ENCODE peak calls at places on chromosomes 12 and 14, in seven cellular contexts. Z is dorsolateral prefrontal cortex; J is OCI-LY7; G is neuronal stem cell; L is cardiac muscle cell; O is CD4-positive, alpha-beta memory T cell; Y is fibroblast of mammary gland. H is an unnamed sample.

GRCh38 chr14:101601603-101602465 is 40.5 kb downstream of the DIO3 start:
- DNase-seq in G (no peak), L (no peak), J (no peak), Y (no peak), O (no peak), Z (peak; percentile 15), H (no peak)

GRCh38 chr12:72346331-72346944 is 74.3 kb downstream of the TRHDE start:
- DNase-seq in Y (peak; percentile 61), L (peak; percentile 74), G (peak; percentile 80), Z (peak; percentile 58), J (peak; percentile 73), O (peak; percentile 17), H (peak; percentile 43)

GRCh38 chr14:79418649-79419415 is 792.5 kb downstream of the DIO2 start:
- DNase-seq in O (no peak), G (no peak), Y (no peak), L (no peak), J (no peak), Z (no peak), H (no peak)

GRCh38 chr14:96221841-96222240 is 17.2 kb downstream of the BDKRB2 start:
- DNase-seq in Y (no peak), O (no peak), L (no peak), Z (no peak), J (no peak), G (no peak), H (no peak)

GRCh38 chr14:30885840-30886740 is 11.7 kb downstream of the COCH start:
- DNase-seq in J (no peak), O (no peak), L (peak; percentile 38), G (no peak), Y (no peak), Z (no peak), H (no peak)

GRCh38 chr14:68664225-68664681 is 128.6 kb downstream of the ZFP36L1 start:
- DNase-seq in O (no peak), G (no peak), Z (no peak), Y (peak; percentile 86), L (no peak), J (no peak), H (no peak)

GRCh38 chr14:37573355-37573754 is 21.7 kb downstream of the FOXA1 start:
- DNase-seq in L (no peak), Y (no peak), J (no peak), O (no peak), G (no peak), Z (no peak), H (no peak)

GRCh38 chr14:102829106-102829505 is 51.9 kb downstream of the TRAF3 start:
- DNase-seq in Z (no peak), O (no peak), G (no peak), L (peak; percentile 47), J (no peak), Y (no peak), H (no peak)

GRCh38 chr12:106581543-106582263 is 1.1 kb upstream of the RFX4 start:
- DNase-seq in J (no peak), Y (no peak), G (peak; percentile 70), L (peak; percentile 44), Z (no peak), O (no peak), H (no peak)

GRCh38 chr12:46342562-46343033 is 30.0 kb downstream of the SLC38A2 start:
- DNase-seq in G (no peak), J (peak; percentile 48), Y (peak; percentile 50), O (peak; percentile 41), Z (no peak), L (peak; percentile 59), H (no peak)

GRCh38 chr12:16449459-16449858 is 102.0 kb downstream of the MGST1 start:
- DNase-seq in L (peak; percentile 11), Z (no peak), O (no peak), J (no peak), G (no peak), Y (no peak), H (no peak)

GRCh38 chr14:58131386-58131785 is 20.6 kb downstream of the ARMH4 start:
- DNase-seq in Z (no peak), O (no peak), Y (peak; percentile 40), J (no peak), L (no peak), G (no peak), H (no peak)

GRCh38 chr14:52067873-52068740 is 752 bp downstream of the NID2 start:
- DNase-seq in G (peak; percentile 43), L (peak; percentile 60), Z (no peak), Y (peak; percentile 39), J (no peak), O (no peak), H (no peak)

GRCh38 chr12:2805146-2805525 is 7.3 kb upstream of the ITFG2 start:
- DNase-seq in O (no peak), Y (no peak), L (peak; percentile 84), Z (no peak), G (no peak), J (no peak), H (no peak)

GRCh38 chr12:88207921-88208640 is 66.0 kb downstream of the TMTC3 start:
- DNase-seq in J (no peak), Y (peak; percentile 96), O (no peak), G (no peak), Z (no peak), L (peak; percentile 86), H (peak; percentile 91)

GRCh38 chr12:19757317-19757877 is 318.1 kb downstream of the AEBP2 start:
- DNase-seq in Y (peak; percentile 63), L (peak; percentile 73), Z (no peak), O (peak; percentile 9), J (peak; percentile 26), G (no peak), H (no peak)

GRCh38 chr12:120134307-120134980 is 17.9 kb upstream of the RAB35 start:
- DNase-seq in O (no peak), Z (no peak), G (no peak), J (no peak), L (no peak), Y (no peak), H (no peak)

GRCh38 chr14:69910871-69911270 is 31.7 kb downstream of the SMOC1 start:
- DNase-seq in J (no peak), Y (no peak), L (no peak), Z (no peak), G (no peak), O (no peak), H (no peak)

GRCh38 chr14:99581371-99581770 is 22.6 kb downstream of the CCDC85C start:
- DNase-seq in J (no peak), L (no peak), Z (no peak), Y (no peak), O (no peak), G (peak; percentile 77), H (no peak)

GRCh38 chr14:88146881-88147649 is 142.1 kb downstream of the GPR65 start:
- DNase-seq in Z (no peak), J (no peak), L (no peak), G (no peak), Y (no peak), O (no peak), H (no peak)

GRCh38 chr12:38906482-38907170 is 1.2 kb upstream of the CPNE8 start:
- DNase-seq in G (peak; percentile 88), L (peak; percentile 93), Y (peak; percentile 89), O (peak; percentile 47), J (no peak), Z (peak; percentile 79), H (peak; percentile 25)

GRCh38 chr12:107126688-107127481 is 33.5 kb upstream of the CRY1 start:
- DNase-seq in O (peak; percentile 8), Z (no peak), L (peak; percentile 27), Y (peak; percentile 22), G (no peak), J (no peak), H (no peak)

GRCh38 chr12:49296836-49297694 is 2.1 kb downstream of the PRPH start:
- DNase-seq in Y (no peak), O (peak; percentile 47), G (no peak), L (no peak), Z (no peak), J (no peak), H (no peak)

GRCh38 chr14:35438910-35439713 is 34.6 kb upstream of the NFKBIA start:
- DNase-seq in L (peak; percentile 12), G (no peak), Y (peak; percentile 17), Z (no peak), O (no peak), J (peak; percentile 61), H (no peak)

GRCh38 chr14:31303654-31304053 is 96.1 kb upstream of the HECTD1 start:
- DNase-seq in Z (no peak), O (no peak), J (no peak), G (no peak), L (no peak), Y (no peak), H (no peak)

DNA sequence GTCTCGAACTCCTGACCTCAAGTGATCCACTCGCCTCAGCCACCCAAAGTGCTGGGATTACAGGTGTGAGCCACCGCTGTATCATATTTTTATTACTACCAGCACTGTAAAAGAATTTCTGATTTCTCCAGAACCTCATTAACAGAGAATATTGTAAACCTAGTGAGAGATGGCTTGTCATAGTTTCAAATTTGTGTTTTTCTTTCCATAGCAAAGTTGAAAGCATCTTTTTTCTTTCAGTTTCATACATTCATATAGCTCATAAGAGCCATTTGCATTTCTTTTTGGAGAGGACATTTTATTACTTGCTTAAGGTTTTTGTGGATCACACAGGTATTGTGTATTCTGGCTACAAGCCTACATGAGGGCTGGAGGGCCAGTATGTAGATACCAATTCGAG is 58.0 kb downstream of the MIS18BP1 start:
- DNase-seq in Y (no peak), O (no peak), L (no peak), Z (no peak), G (no peak), J (no peak), H (no peak)
- H3K4me3 ChIP-seq in Y (no peak overlapping the region), O (no peak overlapping the region), L (no peak overlapping the region), Z (no peak overlapping the region), G (no peak overlapping the region), J (no peak overlapping the region), H (no peak overlapping the region)

GRCh38 chr12:125070117-125070516 is 4.9 kb downstream of the AACS start:
- DNase-seq in G (no peak), O (no peak), Y (no peak), Z (no peak), L (no peak), J (no peak), H (no peak)
- H3K4me3 ChIP-seq in G (no peak overlapping the region), O (no peak overlapping the region), Y (no peak overlapping the region), Z (no peak overlapping the region), L (no peak overlapping the region), J (no peak overlapping the region), H (no peak overlapping the region)

GRCh38 chr14:23005451-23005850 is 4.5 kb downstream of the C14orf93 start:
- DNase-seq in O (no peak), Z (no peak), G (no peak), Y (no peak), L (no peak), J (no peak), H (no peak)
- H3K4me3 ChIP-seq in O (no peak overlapping the region), Z (no peak overlapping the region), G (no peak overlapping the region), Y (no peak overlapping the region), L (no peak overlapping the region), J (peak overlapping the region; percentile 80), H (no peak overlapping the region)

DNA sequence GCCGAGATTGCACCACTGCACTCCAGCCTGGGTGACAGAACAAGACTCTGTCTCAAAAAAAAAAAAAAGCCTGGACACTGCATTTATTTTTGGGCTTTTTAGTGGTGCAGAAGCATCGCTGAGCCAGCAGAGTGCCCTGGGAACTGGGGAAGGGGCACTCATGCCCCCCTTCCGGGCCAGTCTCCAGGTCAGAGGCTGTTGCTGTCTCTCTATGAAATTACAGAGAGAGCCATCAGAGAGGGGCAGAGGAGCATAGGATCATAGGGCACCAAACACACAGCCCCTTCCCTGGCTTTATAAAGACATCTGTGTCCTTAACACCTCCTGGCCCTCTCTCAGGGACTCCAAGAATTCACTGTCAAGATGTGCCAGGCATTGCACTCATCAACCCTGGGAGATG is 195.8 kb downstream of the CALM1 start:
- DNase-seq in G (no peak), J (no peak), Y (no peak), O (no peak), L (no peak), Z (no peak), H (no peak)
- H3K4me3 ChIP-seq in G (no peak overlapping the region), J (no peak overlapping the region), Y (no peak overlapping the region), O (no peak overlapping the region), L (no peak overlapping the region), Z (no peak overlapping the region), H (no peak overlapping the region)

GRCh38 chr14:50865677-50866076 is 6.2 kb upstream of the ABHD12B start:
- DNase-seq in J (no peak), Z (no peak), G (no peak), O (no peak), Y (no peak), L (peak; percentile 70), H (no peak)
- H3K4me3 ChIP-seq in J (no peak overlapping the region), Z (no peak overlapping the region), G (no peak overlapping the region), O (no peak overlapping the region), Y (no peak overlapping the region), L (no peak overlapping the region), H (no peak overlapping the region)

H was measured in skeletal muscle cell.